ENCODE peak calls at places on chromosomes 3 and 15, in nine cellular contexts. F, N, D, S, Y, I, V, W and U are unnamed samples.

GRCh38 chr3:182268711-182269110 is 524.6 kb upstream of the ATP11B start:
- DNase-seq in F (no peak), N (no peak), D (no peak), S (no peak), Y (no peak), I (no peak), V (no peak), W (no peak), U (no peak)

GRCh38 chr3:133563186-133563591 is 10.3 kb upstream of the CDV3 start:
- DNase-seq in F (no peak), N (no peak), D (no peak), S (no peak), Y (no peak), I (no peak), V (no peak), W (no peak), U (no peak)

GRCh38 chr15:45048784-45049631 is 26.0 kb downstream of the SORD start:
- DNase-seq in F (no peak), N (no peak), D (no peak), S (no peak), Y (peak; percentile 38), I (no peak), V (no peak), W (no peak), U (no peak)

GRCh38 chr3:179865876-179866505 is 170.7 kb downstream of the PEX5L start:
- DNase-seq in F (no peak), N (no peak), D (no peak), S (no peak), Y (no peak), I (no peak), V (no peak), W (no peak), U (no peak)

GRCh38 chr15:70271422-70272088 is 173.8 kb upstream of the TLE3 start:
- DNase-seq in F (no peak), N (peak; percentile 5), D (peak; percentile 61), S (no peak), Y (no peak), I (peak; percentile 92), V (no peak), W (peak; percentile 91), U (peak; percentile 64)

GRCh38 chr3:88596451-88596850 is 446.7 kb downstream of the C3orf38 start:
- DNase-seq in F (no peak), N (no peak), D (no peak), S (no peak), Y (no peak), I (no peak), V (no peak), W (no peak), U (no peak)

GRCh38 chr15:82133251-82133650 is 87.4 kb upstream of the MEX3B start:
- DNase-seq in F (no peak), N (no peak), D (no peak), S (no peak), Y (no peak), I (no peak), V (no peak), W (no peak), U (no peak)

GRCh38 chr3:42601898-42602581 is 1.6 kb downstream of the NKTR start:
- DNase-seq in F (no peak), N (no peak), D (no peak), S (no peak), Y (no peak), I (no peak), V (no peak), W (no peak), U (no peak)

GRCh38 chr3:159766563-159767185 is 222.0 kb upstream of the IL12A start:
- DNase-seq in F (no peak), N (no peak), D (no peak), S (no peak), Y (no peak), I (no peak), V (no peak), W (no peak), U (peak; percentile 66)